ENCODE peak calls at places on chromosome 7, in ten cellular contexts. D is NB4; H is HT1080; T is HEK293T; G is fibroblast of pulmonary artery; C is mucosa of gallbladder; M is astrocyte of the hippocampus; R is cardiac septum; U is central memory CD8-positive, alpha-beta T cell; Q is AG08395. V is an unnamed sample.

GRCh38 chr7:157009170-157009777 is 1.2 kb downstream of the MNX1 start:
- DNase-seq in D (no peak), H (no peak), T (peak; percentile 56), G (no peak), C (peak; percentile 44), M (no peak), R (no peak), U (no peak), Q (no peak), V (peak; percentile 72)

GRCh38 chr7:41003031-41003925 is 699.6 kb downstream of the INHBA start:
- DNase-seq in D (peak; percentile 73), H (peak; percentile 24), T (peak; percentile 36), G (peak; percentile 65), C (no peak), M (peak; percentile 26), R (no peak), U (no peak), Q (no peak), V (no peak)

GRCh38 chr7:92742186-92742585 is 94.2 kb downstream of the CDK6 start:
- DNase-seq in D (no peak), H (no peak), T (no peak), G (no peak), C (no peak), M (no peak), R (no peak), U (no peak), Q (no peak), V (no peak)

GRCh38 chr7:94509879-94510581 is 421 bp downstream of the CASD1 start:
- DNase-seq in D (peak; percentile 81), H (peak; percentile 65), T (peak; percentile 65), G (peak; percentile 64), C (peak; percentile 55), M (peak; percentile 89), R (peak; percentile 91), U (peak; percentile 48), Q (peak; percentile 73), V (peak; percentile 94)

GRCh38 chr7:66348959-66349358 is 143.8 kb downstream of the TPST1 start:
- DNase-seq in D (peak; percentile 95), H (no peak), T (no peak), G (no peak), C (no peak), M (no peak), R (no peak), U (no peak), Q (no peak), V (no peak)

GRCh38 chr7:135213831-135214230 is 2.5 kb upstream of the WDR91 start:
- DNase-seq in D (no peak), H (no peak), T (no peak), G (no peak), C (no peak), M (no peak), R (no peak), U (no peak), Q (no peak), V (no peak)

GRCh38 chr7:33399528-33400213 is 270.3 kb downstream of the BBS9 start:
- DNase-seq in D (no peak), H (no peak), T (no peak), G (no peak), C (no peak), M (no peak), R (no peak), U (no peak), Q (no peak), V (no peak)

GRCh38 chr7:134315679-134316538 is 821 bp downstream of the SLC35B4 start:
- DNase-seq in D (no peak), H (peak; percentile 21), T (no peak), G (peak; percentile 25), C (peak; percentile 10), M (no peak), R (peak; percentile 75), U (no peak), Q (peak; percentile 32), V (no peak)

GRCh38 chr7:95547949-95548348 is 48.4 kb downstream of the PDK4 start:
- DNase-seq in D (no peak), H (no peak), T (no peak), G (no peak), C (no peak), M (no peak), R (no peak), U (no peak), Q (no peak), V (no peak)

V was measured in spleen.